ENCODE peak calls at places on chromosomes 3 and 15, in eight cellular contexts. W, H, I, O, R, M, G and J are unnamed samples.

GRCh38 chr15:52010633-52011595 is 8.1 kb upstream of the MAPK6 start:
- DNase-seq in O (peak; percentile 60), G (no peak), M (peak; percentile 48), I (no peak), H (peak; percentile 77), R (no peak), W (peak; percentile 89), J (no peak)

GRCh38 chr15:82943176-82943575 is 9.3 kb downstream of the HOMER2 start:
- DNase-seq in H (peak; percentile 48), I (no peak), M (no peak), R (no peak), W (no peak), O (no peak), G (no peak), J (no peak)

GRCh38 chr3:45978348-45978747 is 17.3 kb downstream of the FYCO1 start:
- DNase-seq in W (no peak), M (no peak), O (no peak), I (peak; percentile 89), R (no peak), G (no peak), H (no peak), J (peak; percentile 69)

GRCh38 chr3:3625461-3626271 is 173.6 kb upstream of the LRRN1 start:
- DNase-seq in R (no peak), O (no peak), G (no peak), I (no peak), H (no peak), M (no peak), W (no peak), J (no peak)

GRCh38 chr15:77844798-77845446 is 212.2 kb upstream of the LINGO1 start:
- DNase-seq in M (no peak), H (no peak), R (no peak), W (no peak), O (peak; percentile 21), G (no peak), I (no peak), J (no peak)

GRCh38 chr3:39474126-39474515 is 6.6 kb downstream of the MOBP start:
- DNase-seq in W (no peak), H (no peak), G (no peak), O (no peak), M (no peak), R (no peak), I (no peak), J (no peak)

GRCh38 chr15:45427085-45427484 is 48.7 kb upstream of the GATM start:
- DNase-seq in O (no peak), M (no peak), G (no peak), H (no peak), W (no peak), R (no peak), I (no peak), J (no peak)

GRCh38 chr3:100231668-100232067 is 29.1 kb upstream of the TBC1D23 start:
- DNase-seq in M (no peak), I (no peak), O (no peak), R (no peak), W (no peak), G (no peak), H (no peak), J (no peak)

GRCh38 chr15:61818801-61819200 is 241.4 kb downstream of the VPS13C start:
- DNase-seq in M (no peak), I (no peak), H (no peak), W (no peak), O (no peak), R (no peak), G (peak; percentile 9), J (no peak)

GRCh38 chr3:186583820-186584219 is 13.3 kb downstream of the DNAJB11 start:
- DNase-seq in W (no peak), M (no peak), I (no peak), H (no peak), O (no peak), R (no peak), G (no peak), J (no peak)

GRCh38 chr3:99659032-99659431 is 20.6 kb downstream of the COL8A1 start:
- DNase-seq in R (no peak), W (no peak), I (no peak), G (peak; percentile 75), H (peak; percentile 31), M (no peak), O (no peak), J (no peak)

GRCh38 chr3:42823351-42823750 is 14.1 kb downstream of the ACKR2 start:
- DNase-seq in M (no peak), G (no peak), I (no peak), O (no peak), W (no peak), H (peak; percentile 29), R (no peak), J (no peak)

GRCh38 chr3:188584958-188585689 is 431.2 kb downstream of the LPP start:
- DNase-seq in H (no peak), R (no peak), O (no peak), W (no peak), M (no peak), G (no peak), I (no peak), J (no peak)

GRCh38 chr3:102248981-102249705 is 185.7 kb upstream of the ZPLD1 start:
- DNase-seq in I (no peak), W (no peak), G (no peak), O (no peak), M (no peak), R (no peak), H (no peak), J (no peak)

GRCh38 chr15:27237319-27237939 is 266.4 kb downstream of the GABRG3 start:
- DNase-seq in H (no peak), W (no peak), O (no peak), I (no peak), G (no peak), M (no peak), R (no peak), J (no peak)

GRCh38 chr3:71047616-71048531 is 535.7 kb downstream of the FOXP1 start:
- DNase-seq in G (no peak), O (no peak), M (no peak), H (no peak), R (no peak), W (no peak), I (no peak), J (no peak)

GRCh38 chr3:12049675-12050074 is 45.5 kb downstream of the SYN2 start:
- DNase-seq in W (no peak), O (no peak), G (no peak), H (no peak), M (no peak), R (no peak), I (no peak), J (no peak)

DNA sequence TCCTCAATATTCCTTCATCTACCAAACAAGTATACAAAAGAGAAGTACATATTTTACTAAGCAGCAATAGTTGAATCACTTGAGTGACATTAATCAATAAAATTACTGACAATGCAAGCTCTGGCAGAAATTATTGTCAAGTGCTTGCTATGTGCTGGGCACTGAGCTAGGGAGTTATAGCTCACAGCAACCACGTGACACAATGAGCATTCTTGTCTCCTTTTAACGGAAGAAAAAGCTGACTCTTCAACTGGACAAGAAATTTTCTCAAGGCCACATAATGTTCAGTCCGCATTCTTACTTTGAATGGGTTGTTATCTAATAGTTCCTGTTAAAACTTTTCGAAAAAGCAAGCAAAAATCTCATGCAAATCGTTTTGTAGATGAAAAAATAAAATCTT is 500.1 kb downstream of the PYDC2 start:
- DNase-seq in W (no peak), M (no peak), R (no peak), H (no peak), G (no peak), O (no peak), I (no peak), J (no peak)
- H3K27ac ChIP-seq in W (no peak overlapping the region), M (no peak overlapping the region), R (no peak overlapping the region), H (no peak overlapping the region), G (no peak overlapping the region), O (no peak overlapping the region), I (no peak overlapping the region), J (no peak overlapping the region)

GRCh38 chr3:150296123-150296750 is 111.9 kb upstream of the TSC22D2 start:
- DNase-seq in W (no peak), O (no peak), I (no peak), H (no peak), R (no peak), M (no peak), G (no peak), J (no peak)

GRCh38 chr3:150300376-150300775 is 107.7 kb upstream of the TSC22D2 start:
- DNase-seq in I (no peak), H (peak; percentile 20), R (no peak), M (no peak), O (no peak), W (no peak), G (no peak), J (no peak)

GRCh38 chr3:150296966-150297365 is 111.1 kb upstream of the TSC22D2 start:
- DNase-seq in G (no peak), H (no peak), W (no peak), M (no peak), I (no peak), O (no peak), R (no peak), J (no peak)

GRCh38 chr3:150300847-150301517 is 107.1 kb upstream of the TSC22D2 start:
- DNase-seq in G (no peak), W (peak; percentile 80), O (no peak), M (no peak), H (no peak), R (no peak), I (no peak), J (no peak)

GRCh38 chr3:150299221-150299620 is 108.9 kb upstream of the TSC22D2 start:
- DNase-seq in G (no peak), O (no peak), H (no peak), R (no peak), M (no peak), W (no peak), I (no peak), J (no peak)
- H3K4me1 ChIP-seq in G (no peaks in the 10 kb centered on the region), O (peaks cover 6% of the 10 kb centered on the region), H (peaks cover 8% of the 10 kb centered on the region), R (no peaks in the 10 kb centered on the region), M (peaks cover 22% of the 10 kb centered on the region), W (peaks cover 37% of the 10 kb centered on the region), I (no peaks in the 10 kb centered on the region), J (no peaks in the 10 kb centered on the region)

GRCh38 chr3:27302891-27303290 is 66.3 kb downstream of the NEK10 start:
- DNase-seq in M (no peak), H (no peak), R (no peak), I (no peak), G (no peak), O (no peak), W (no peak), J (no peak)
- TF ChIP-seq CTCF in M (no peak), H (no peak), R (no peak), I (no peak), G (no peak), O (no peak), W (no peak), J (no peak)

GRCh38 chr15:29470311-29470710 is 200.7 kb upstream of the NSMCE3 start:
- DNase-seq in W (no peak), H (no peak), R (no peak), M (no peak), I (no peak), G (peak; percentile 13), O (no peak), J (no peak)

GRCh38 chr15:29471306-29471705 is 201.7 kb upstream of the NSMCE3 start:
- DNase-seq in H (no peak), W (no peak), I (no peak), M (no peak), G (no peak), O (no peak), R (no peak), J (no peak)

GRCh38 chr15:29471757-29472156 is 202.1 kb upstream of the NSMCE3 start:
- DNase-seq in R (no peak), G (no peak), M (no peak), O (no peak), I (no peak), H (no peak), W (no peak), J (no peak)

GRCh38 chr15:29468899-29469298 is 199.3 kb upstream of the NSMCE3 start:
- DNase-seq in I (no peak), M (no peak), O (no peak), R (no peak), W (no peak), H (no peak), G (peak; percentile 11), J (no peak)

GRCh38 chr15:29470794-29471193 is 201.2 kb upstream of the NSMCE3 start:
- DNase-seq in M (no peak), O (no peak), G (no peak), W (no peak), I (peak; percentile 39), R (no peak), H (peak; percentile 49), J (no peak)
- H3K27ac ChIP-seq in M (no peak overlapping the region), O (no peak overlapping the region), G (no peak overlapping the region), W (no peak overlapping the region), I (peak overlapping the region; percentile 25), R (no peak overlapping the region), H (no peak overlapping the region), J (no peak overlapping the region)